ENCODE peak calls at places on chromosomes 6 and 20, in seven cellular contexts. One of them, this sample, is unnamed.

GRCh38 chr6:167130008-167130677 is 7.2 kb downstream of the CCR6 start:
- ATAC-seq in activated T-cell treated with anti-CD3 and anti-CD28 coated beads, Interleukin-2, amount 50 U/mL, for 4 hours: no peak
- ATAC-seq in left lung: no peak
- ATAC-seq in Panc1: no peak
- ATAC-seq in lung: no peak
- ATAC-seq in left ventricle myocardium superior: no peak
- ATAC-seq in activated CD8-positive, alpha-beta memory T cell treated with anti-CD3 and anti-CD28 coated beads, Interleukin-2, amount 10 ng/mL, durations not matched to agents 7 days and 5 days: peak
- ATAC-seq in this sample: no peak

GRCh38 chr6:147156218-147156617 is 48.0 kb upstream of the STXBP5 start:
- ATAC-seq in activated CD8-positive, alpha-beta memory T cell treated with anti-CD3 and anti-CD28 coated beads, Interleukin-2, amount 10 ng/mL, durations not matched to agents 7 days and 5 days: no peak
- ATAC-seq in activated T-cell treated with anti-CD3 and anti-CD28 coated beads, Interleukin-2, amount 50 U/mL, for 4 hours: no peak
- ATAC-seq in lung: no peak
- ATAC-seq in left ventricle myocardium superior: no peak
- ATAC-seq in Panc1: no peak
- ATAC-seq in left lung: no peak
- ATAC-seq in this sample: no peak

GRCh38 chr20:32583581-32584045 is 1.5 kb downstream of the NOL4L start:
- ATAC-seq in left ventricle myocardium superior: peak
- ATAC-seq in activated CD8-positive, alpha-beta memory T cell treated with anti-CD3 and anti-CD28 coated beads, Interleukin-2, amount 10 ng/mL, durations not matched to agents 7 days and 5 days: peak
- ATAC-seq in lung: no peak
- ATAC-seq in left lung: peak
- ATAC-seq in activated T-cell treated with anti-CD3 and anti-CD28 coated beads, Interleukin-2, amount 50 U/mL, for 4 hours: peak
- ATAC-seq in Panc1: peak
- ATAC-seq in this sample: peak

GRCh38 chr20:10992776-10993175 is 319.0 kb upstream of the JAG1 start:
- ATAC-seq in lung: no peak
- ATAC-seq in activated CD8-positive, alpha-beta memory T cell treated with anti-CD3 and anti-CD28 coated beads, Interleukin-2, amount 10 ng/mL, durations not matched to agents 7 days and 5 days: no peak
- ATAC-seq in Panc1: no peak
- ATAC-seq in activated T-cell treated with anti-CD3 and anti-CD28 coated beads, Interleukin-2, amount 50 U/mL, for 4 hours: no peak
- ATAC-seq in left lung: no peak
- ATAC-seq in left ventricle myocardium superior: no peak
- ATAC-seq in this sample: no peak

GRCh38 chr20:7207186-7207585 is 439.7 kb downstream of the BMP2 start:
- ATAC-seq in activated T-cell treated with anti-CD3 and anti-CD28 coated beads, Interleukin-2, amount 50 U/mL, for 4 hours: no peak
- ATAC-seq in lung: no peak
- ATAC-seq in left lung: no peak
- ATAC-seq in Panc1: no peak
- ATAC-seq in left ventricle myocardium superior: no peak
- ATAC-seq in activated CD8-positive, alpha-beta memory T cell treated with anti-CD3 and anti-CD28 coated beads, Interleukin-2, amount 10 ng/mL, durations not matched to agents 7 days and 5 days: no peak
- ATAC-seq in this sample: no peak

GRCh38 chr6:99808992-99809391 is 185.0 kb downstream of the MCHR2 start:
- ATAC-seq in Panc1: no peak
- ATAC-seq in left ventricle myocardium superior: no peak
- ATAC-seq in lung: no peak
- ATAC-seq in left lung: no peak
- ATAC-seq in activated CD8-positive, alpha-beta memory T cell treated with anti-CD3 and anti-CD28 coated beads, Interleukin-2, amount 10 ng/mL, durations not matched to agents 7 days and 5 days: no peak
- ATAC-seq in activated T-cell treated with anti-CD3 and anti-CD28 coated beads, Interleukin-2, amount 50 U/mL, for 4 hours: no peak
- ATAC-seq in this sample: no peak

GRCh38 chr6:137951064-137951597 is 84.1 kb downstream of the TNFAIP3 start:
- ATAC-seq in left ventricle myocardium superior: peak
- ATAC-seq in activated CD8-positive, alpha-beta memory T cell treated with anti-CD3 and anti-CD28 coated beads, Interleukin-2, amount 10 ng/mL, durations not matched to agents 7 days and 5 days: no peak
- ATAC-seq in left lung: peak
- ATAC-seq in Panc1: no peak
- ATAC-seq in activated T-cell treated with anti-CD3 and anti-CD28 coated beads, Interleukin-2, amount 50 U/mL, for 4 hours: no peak
- ATAC-seq in lung: no peak
- ATAC-seq in this sample: peak

GRCh38 chr6:113586966-113587699 is 270.0 kb upstream of the MARCKS start:
- ATAC-seq in Panc1: no peak
- ATAC-seq in activated T-cell treated with anti-CD3 and anti-CD28 coated beads, Interleukin-2, amount 50 U/mL, for 4 hours: no peak
- ATAC-seq in activated CD8-positive, alpha-beta memory T cell treated with anti-CD3 and anti-CD28 coated beads, Interleukin-2, amount 10 ng/mL, durations not matched to agents 7 days and 5 days: no peak
- ATAC-seq in left ventricle myocardium superior: no peak
- ATAC-seq in lung: no peak
- ATAC-seq in left lung: no peak
- ATAC-seq in this sample: no peak

GRCh38 chr20:24668384-24668702 is 198.9 kb downstream of the SYNDIG1 start:
- ATAC-seq in left ventricle myocardium superior: no peak
- ATAC-seq in activated T-cell treated with anti-CD3 and anti-CD28 coated beads, Interleukin-2, amount 50 U/mL, for 4 hours: no peak
- ATAC-seq in lung: no peak
- ATAC-seq in activated CD8-positive, alpha-beta memory T cell treated with anti-CD3 and anti-CD28 coated beads, Interleukin-2, amount 10 ng/mL, durations not matched to agents 7 days and 5 days: no peak
- ATAC-seq in left lung: no peak
- ATAC-seq in Panc1: no peak
- ATAC-seq in this sample: no peak

GRCh38 chr6:110953633-110954303 is 4.7 kb upstream of the GTF3C6 start:
- ATAC-seq in activated T-cell treated with anti-CD3 and anti-CD28 coated beads, Interleukin-2, amount 50 U/mL, for 4 hours: no peak
- ATAC-seq in left ventricle myocardium superior: no peak
- ATAC-seq in lung: no peak
- ATAC-seq in Panc1: no peak
- ATAC-seq in activated CD8-positive, alpha-beta memory T cell treated with anti-CD3 and anti-CD28 coated beads, Interleukin-2, amount 10 ng/mL, durations not matched to agents 7 days and 5 days: no peak
- ATAC-seq in left lung: no peak
- ATAC-seq in this sample: no peak

GRCh38 chr20:22339946-22340345 is 244.4 kb downstream of the FOXA2 start:
- ATAC-seq in left lung: no peak
- ATAC-seq in activated T-cell treated with anti-CD3 and anti-CD28 coated beads, Interleukin-2, amount 50 U/mL, for 4 hours: no peak
- ATAC-seq in lung: no peak
- ATAC-seq in activated CD8-positive, alpha-beta memory T cell treated with anti-CD3 and anti-CD28 coated beads, Interleukin-2, amount 10 ng/mL, durations not matched to agents 7 days and 5 days: no peak
- ATAC-seq in left ventricle myocardium superior: no peak
- ATAC-seq in Panc1: no peak
- ATAC-seq in this sample: peak

GRCh38 chr6:82589509-82590206 is 226.0 kb downstream of the TPBG start:
- ATAC-seq in left lung: peak
- ATAC-seq in activated T-cell treated with anti-CD3 and anti-CD28 coated beads, Interleukin-2, amount 50 U/mL, for 4 hours: no peak
- ATAC-seq in lung: no peak
- ATAC-seq in Panc1: peak
- ATAC-seq in activated CD8-positive, alpha-beta memory T cell treated with anti-CD3 and anti-CD28 coated beads, Interleukin-2, amount 10 ng/mL, durations not matched to agents 7 days and 5 days: peak
- ATAC-seq in left ventricle myocardium superior: no peak
- ATAC-seq in this sample: peak

GRCh38 chr6:107655245-107655644 is 165.3 kb downstream of the SOBP start:
- ATAC-seq in activated T-cell treated with anti-CD3 and anti-CD28 coated beads, Interleukin-2, amount 50 U/mL, for 4 hours: no peak
- ATAC-seq in Panc1: no peak
- ATAC-seq in left lung: peak
- ATAC-seq in lung: no peak
- ATAC-seq in activated CD8-positive, alpha-beta memory T cell treated with anti-CD3 and anti-CD28 coated beads, Interleukin-2, amount 10 ng/mL, durations not matched to agents 7 days and 5 days: no peak
- ATAC-seq in left ventricle myocardium superior: no peak
- ATAC-seq in this sample: no peak

GRCh38 chr20:59183751-59184150 is 20.1 kb downstream of the ZNF831 start:
- ATAC-seq in lung: no peak
- ATAC-seq in activated CD8-positive, alpha-beta memory T cell treated with anti-CD3 and anti-CD28 coated beads, Interleukin-2, amount 10 ng/mL, durations not matched to agents 7 days and 5 days: no peak
- ATAC-seq in left ventricle myocardium superior: no peak
- ATAC-seq in Panc1: no peak
- ATAC-seq in left lung: no peak
- ATAC-seq in activated T-cell treated with anti-CD3 and anti-CD28 coated beads, Interleukin-2, amount 50 U/mL, for 4 hours: no peak
- ATAC-seq in this sample: no peak

GRCh38 chr6:137910843-137911456 is 43.9 kb downstream of the TNFAIP3 start:
- ATAC-seq in Panc1: no peak
- ATAC-seq in activated T-cell treated with anti-CD3 and anti-CD28 coated beads, Interleukin-2, amount 50 U/mL, for 4 hours: no peak
- ATAC-seq in left lung: no peak
- ATAC-seq in activated CD8-positive, alpha-beta memory T cell treated with anti-CD3 and anti-CD28 coated beads, Interleukin-2, amount 10 ng/mL, durations not matched to agents 7 days and 5 days: no peak
- ATAC-seq in left ventricle myocardium superior: no peak
- ATAC-seq in lung: no peak
- ATAC-seq in this sample: no peak

GRCh38 chr6:75467284-75467683 is 26.3 kb downstream of the FILIP1 start:
- ATAC-seq in left lung: no peak
- ATAC-seq in activated CD8-positive, alpha-beta memory T cell treated with anti-CD3 and anti-CD28 coated beads, Interleukin-2, amount 10 ng/mL, durations not matched to agents 7 days and 5 days: no peak
- ATAC-seq in activated T-cell treated with anti-CD3 and anti-CD28 coated beads, Interleukin-2, amount 50 U/mL, for 4 hours: no peak
- ATAC-seq in lung: no peak
- ATAC-seq in left ventricle myocardium superior: peak
- ATAC-seq in Panc1: no peak
- ATAC-seq in this sample: no peak

GRCh38 chr6:70717038-70717801 is 49.5 kb downstream of the SMAP1 start:
- ATAC-seq in lung: no peak
- ATAC-seq in Panc1: no peak
- ATAC-seq in left lung: no peak
- ATAC-seq in activated T-cell treated with anti-CD3 and anti-CD28 coated beads, Interleukin-2, amount 50 U/mL, for 4 hours: no peak
- ATAC-seq in left ventricle myocardium superior: peak
- ATAC-seq in activated CD8-positive, alpha-beta memory T cell treated with anti-CD3 and anti-CD28 coated beads, Interleukin-2, amount 10 ng/mL, durations not matched to agents 7 days and 5 days: peak
- ATAC-seq in this sample: no peak

GRCh38 chr20:37288091-37288490 is 1.4 kb upstream of the MANBAL start:
- ATAC-seq in Panc1: no peak
- ATAC-seq in left ventricle myocardium superior: no peak
- ATAC-seq in left lung: peak
- ATAC-seq in activated CD8-positive, alpha-beta memory T cell treated with anti-CD3 and anti-CD28 coated beads, Interleukin-2, amount 10 ng/mL, durations not matched to agents 7 days and 5 days: no peak
- ATAC-seq in lung: no peak
- ATAC-seq in activated T-cell treated with anti-CD3 and anti-CD28 coated beads, Interleukin-2, amount 50 U/mL, for 4 hours: no peak
- ATAC-seq in this sample: peak

GRCh38 chr6:32092760-32093497 is 16.2 kb downstream of the TNXB start:
- ATAC-seq in lung: peak
- ATAC-seq in activated CD8-positive, alpha-beta memory T cell treated with anti-CD3 and anti-CD28 coated beads, Interleukin-2, amount 10 ng/mL, durations not matched to agents 7 days and 5 days: no peak
- ATAC-seq in Panc1: no peak
- ATAC-seq in left lung: peak
- ATAC-seq in activated T-cell treated with anti-CD3 and anti-CD28 coated beads, Interleukin-2, amount 50 U/mL, for 4 hours: no peak
- ATAC-seq in left ventricle myocardium superior: peak
- ATAC-seq in this sample: no peak

GRCh38 chr20:21175433-21175832 is 49.6 kb downstream of the KIZ start:
- ATAC-seq in activated T-cell treated with anti-CD3 and anti-CD28 coated beads, Interleukin-2, amount 50 U/mL, for 4 hours: no peak
- ATAC-seq in Panc1: no peak
- ATAC-seq in activated CD8-positive, alpha-beta memory T cell treated with anti-CD3 and anti-CD28 coated beads, Interleukin-2, amount 10 ng/mL, durations not matched to agents 7 days and 5 days: no peak
- ATAC-seq in lung: no peak
- ATAC-seq in left ventricle myocardium superior: no peak
- ATAC-seq in left lung: no peak
- ATAC-seq in this sample: no peak

GRCh38 chr6:11810854-11811643 is 32.4 kb upstream of the ADTRP start:
- ATAC-seq in activated T-cell treated with anti-CD3 and anti-CD28 coated beads, Interleukin-2, amount 50 U/mL, for 4 hours: no peak
- ATAC-seq in lung: peak
- ATAC-seq in activated CD8-positive, alpha-beta memory T cell treated with anti-CD3 and anti-CD28 coated beads, Interleukin-2, amount 10 ng/mL, durations not matched to agents 7 days and 5 days: no peak
- ATAC-seq in left ventricle myocardium superior: peak
- ATAC-seq in left lung: peak
- ATAC-seq in Panc1: no peak
- ATAC-seq in this sample: no peak

GRCh38 chr6:90397929-90398674 is 101.5 kb upstream of the BACH2 start:
- ATAC-seq in left lung: peak
- ATAC-seq in lung: peak
- ATAC-seq in activated CD8-positive, alpha-beta memory T cell treated with anti-CD3 and anti-CD28 coated beads, Interleukin-2, amount 10 ng/mL, durations not matched to agents 7 days and 5 days: peak
- ATAC-seq in Panc1: peak
- ATAC-seq in activated T-cell treated with anti-CD3 and anti-CD28 coated beads, Interleukin-2, amount 50 U/mL, for 4 hours: peak
- ATAC-seq in left ventricle myocardium superior: peak
- ATAC-seq in this sample: peak

GRCh38 chr6:108286366-108286765 is 8.5 kb upstream of the AFG1L start:
- ATAC-seq in Panc1: no peak
- ATAC-seq in left ventricle myocardium superior: no peak
- ATAC-seq in activated T-cell treated with anti-CD3 and anti-CD28 coated beads, Interleukin-2, amount 50 U/mL, for 4 hours: peak
- ATAC-seq in activated CD8-positive, alpha-beta memory T cell treated with anti-CD3 and anti-CD28 coated beads, Interleukin-2, amount 10 ng/mL, durations not matched to agents 7 days and 5 days: no peak
- ATAC-seq in left lung: no peak
- ATAC-seq in lung: no peak
- ATAC-seq in this sample: no peak